ENCODE peak calls at places on chromosomes 6 and 20, in eight cellular contexts. One of them, this sample, is unnamed.
A peak's percentile ranks its signal among the peaks of the same experiment; 100 is the strongest.

GRCh38 chr6:50846109-50846859 is 27.6 kb downstream of the TFAP2B start:
- DNase-seq in gastrocnemius medialis: no peak
- DNase-seq in IMR-90: no peak
- DNase-seq in suprapubic skin: no peak
- DNase-seq in HCT116: no peak
- DNase-seq in uterus: no peak
- DNase-seq in endothelial cell of umbilical vein: no peak
- DNase-seq in heart left ventricle: no peak
- DNase-seq in this sample: no peak

GRCh38 chr6:21386744-21387143 is 206.8 kb upstream of the SOX4 start:
- DNase-seq in uterus: no peak
- DNase-seq in suprapubic skin: no peak
- DNase-seq in endothelial cell of umbilical vein: no peak
- DNase-seq in gastrocnemius medialis: no peak
- DNase-seq in IMR-90: no peak
- DNase-seq in HCT116: no peak
- DNase-seq in heart left ventricle: no peak
- DNase-seq in this sample: no peak

GRCh38 chr6:36129889-36130671 is at the start of gene MAPK13:
- DNase-seq in suprapubic skin: peak; percentile 60
- DNase-seq in HCT116: no peak
- DNase-seq in gastrocnemius medialis: no peak
- DNase-seq in IMR-90: peak; percentile 40
- DNase-seq in endothelial cell of umbilical vein: peak; percentile 37
- DNase-seq in heart left ventricle: no peak
- DNase-seq in uterus: no peak
- DNase-seq in this sample: peak; percentile 90

GRCh38 chr6:30964075-30964474 is 19.4 kb upstream of the MUC21 start:
- DNase-seq in IMR-90: no peak
- DNase-seq in gastrocnemius medialis: no peak
- DNase-seq in endothelial cell of umbilical vein: no peak
- DNase-seq in suprapubic skin: no peak
- DNase-seq in HCT116: no peak
- DNase-seq in heart left ventricle: no peak
- DNase-seq in uterus: no peak
- DNase-seq in this sample: no peak

GRCh38 chr6:75317503-75318206 is 33.1 kb upstream of the TMEM30A start:
- DNase-seq in gastrocnemius medialis: no peak
- DNase-seq in HCT116: no peak
- DNase-seq in suprapubic skin: no peak
- DNase-seq in uterus: no peak
- DNase-seq in endothelial cell of umbilical vein: peak; percentile 71
- DNase-seq in IMR-90: peak; percentile 69
- DNase-seq in heart left ventricle: no peak
- DNase-seq in this sample: no peak

GRCh38 chr6:152096863-152097496 is 289.5 kb downstream of the ESR1 start:
- DNase-seq in heart left ventricle: no peak
- DNase-seq in gastrocnemius medialis: no peak
- DNase-seq in HCT116: no peak
- DNase-seq in IMR-90: peak; percentile 94
- DNase-seq in endothelial cell of umbilical vein: peak; percentile 71
- DNase-seq in uterus: no peak
- DNase-seq in suprapubic skin: no peak
- DNase-seq in this sample: no peak

GRCh38 chr20:63011798-63012197 is 5.0 kb upstream of the BHLHE23 start:
- DNase-seq in endothelial cell of umbilical vein: no peak
- DNase-seq in suprapubic skin: no peak
- DNase-seq in gastrocnemius medialis: no peak
- DNase-seq in heart left ventricle: no peak
- DNase-seq in HCT116: no peak
- DNase-seq in IMR-90: no peak
- DNase-seq in uterus: no peak
- DNase-seq in this sample: no peak

GRCh38 chr20:9180480-9181257 is 111.8 kb downstream of the PLCB4 start:
- DNase-seq in gastrocnemius medialis: no peak
- DNase-seq in heart left ventricle: no peak
- DNase-seq in uterus: no peak
- DNase-seq in suprapubic skin: no peak
- DNase-seq in IMR-90: no peak
- DNase-seq in endothelial cell of umbilical vein: no peak
- DNase-seq in HCT116: no peak
- DNase-seq in this sample: no peak

GRCh38 chr6:136969433-136969832 is 47.3 kb downstream of the SLC35D3 start:
- DNase-seq in uterus: no peak
- DNase-seq in IMR-90: no peak
- DNase-seq in endothelial cell of umbilical vein: no peak
- DNase-seq in heart left ventricle: no peak
- DNase-seq in gastrocnemius medialis: no peak
- DNase-seq in HCT116: no peak
- DNase-seq in suprapubic skin: no peak
- DNase-seq in this sample: no peak

GRCh38 chr6:125132058-125132457 is 21.5 kb upstream of the TPD52L1 start:
- DNase-seq in IMR-90: no peak
- DNase-seq in suprapubic skin: no peak
- DNase-seq in uterus: no peak
- DNase-seq in heart left ventricle: no peak
- DNase-seq in HCT116: no peak
- DNase-seq in endothelial cell of umbilical vein: no peak
- DNase-seq in gastrocnemius medialis: no peak
- DNase-seq in this sample: no peak

GRCh38 chr6:27865952-27866369 is 46.2 kb downstream of the OR2B2 start:
- DNase-seq in heart left ventricle: no peak
- DNase-seq in IMR-90: no peak
- DNase-seq in endothelial cell of umbilical vein: no peak
- DNase-seq in gastrocnemius medialis: no peak
- DNase-seq in suprapubic skin: peak; percentile 67
- DNase-seq in HCT116: no peak
- DNase-seq in uterus: no peak
- DNase-seq in this sample: peak; percentile 84

GRCh38 chr20:47686545-47686944 is 98.7 kb downstream of the SULF2 start:
- DNase-seq in heart left ventricle: no peak
- DNase-seq in suprapubic skin: no peak
- DNase-seq in HCT116: no peak
- DNase-seq in IMR-90: peak; percentile 80
- DNase-seq in uterus: peak; percentile 62
- DNase-seq in gastrocnemius medialis: no peak
- DNase-seq in endothelial cell of umbilical vein: no peak
- DNase-seq in this sample: no peak

GRCh38 chr6:52208612-52209011 is 22.4 kb downstream of the IL17A start:
- DNase-seq in gastrocnemius medialis: no peak
- DNase-seq in heart left ventricle: peak; percentile 25
- DNase-seq in endothelial cell of umbilical vein: no peak
- DNase-seq in IMR-90: no peak
- DNase-seq in suprapubic skin: no peak
- DNase-seq in uterus: peak; percentile 15
- DNase-seq in HCT116: no peak
- DNase-seq in this sample: no peak

GRCh38 chr20:41889871-41890224 is 271.7 kb upstream of the CHD6 start:
- DNase-seq in uterus: no peak
- DNase-seq in suprapubic skin: no peak
- DNase-seq in heart left ventricle: no peak
- DNase-seq in HCT116: no peak
- DNase-seq in IMR-90: no peak
- DNase-seq in gastrocnemius medialis: no peak
- DNase-seq in endothelial cell of umbilical vein: no peak
- DNase-seq in this sample: no peak

GRCh38 chr6:42367353-42368011 is 84.2 kb downstream of the TRERF1 start:
- DNase-seq in heart left ventricle: no peak
- DNase-seq in suprapubic skin: no peak
- DNase-seq in HCT116: no peak
- DNase-seq in uterus: no peak
- DNase-seq in endothelial cell of umbilical vein: no peak
- DNase-seq in gastrocnemius medialis: no peak
- DNase-seq in IMR-90: peak; percentile 60
- DNase-seq in this sample: peak; percentile 83

GRCh38 chr6:42366011-42366705 is 85.6 kb downstream of the TRERF1 start:
- DNase-seq in suprapubic skin: no peak
- DNase-seq in HCT116: no peak
- DNase-seq in heart left ventricle: no peak
- DNase-seq in IMR-90: no peak
- DNase-seq in endothelial cell of umbilical vein: no peak
- DNase-seq in gastrocnemius medialis: no peak
- DNase-seq in uterus: no peak
- DNase-seq in this sample: no peak

GRCh38 chr6:89299451-89299850 is 15.6 kb downstream of the GABRR2 start:
- DNase-seq in uterus: no peak
- DNase-seq in suprapubic skin: no peak
- DNase-seq in HCT116: peak; percentile 21
- DNase-seq in IMR-90: peak; percentile 24
- DNase-seq in gastrocnemius medialis: no peak
- DNase-seq in heart left ventricle: no peak
- DNase-seq in endothelial cell of umbilical vein: peak; percentile 83
- DNase-seq in this sample: no peak
- TF ChIP-seq POLR2A in uterus: no peak
- TF ChIP-seq POLR2A in suprapubic skin: no peak
- TF ChIP-seq POLR2A in HCT116: no peak
- TF ChIP-seq POLR2A in IMR-90: no peak
- TF ChIP-seq POLR2A in gastrocnemius medialis: no peak
- TF ChIP-seq POLR2A in heart left ventricle: no peak
- TF ChIP-seq POLR2A in endothelial cell of umbilical vein: no peak
- TF ChIP-seq POLR2A in this sample: no peak

GRCh38 chr6:94733066-94733465 is 844.3 kb upstream of the MANEA start:
- DNase-seq in endothelial cell of umbilical vein: no peak
- DNase-seq in gastrocnemius medialis: no peak
- DNase-seq in IMR-90: no peak
- DNase-seq in heart left ventricle: no peak
- DNase-seq in HCT116: no peak
- DNase-seq in suprapubic skin: no peak
- DNase-seq in uterus: no peak
- DNase-seq in this sample: no peak
- TF ChIP-seq CTCF in endothelial cell of umbilical vein: no peak
- TF ChIP-seq CTCF in gastrocnemius medialis: no peak
- TF ChIP-seq CTCF in IMR-90: no peak
- TF ChIP-seq CTCF in heart left ventricle: no peak
- TF ChIP-seq CTCF in HCT116: no peak
- TF ChIP-seq CTCF in suprapubic skin: no peak
- TF ChIP-seq CTCF in uterus: no peak
- TF ChIP-seq CTCF in this sample: no peak

GRCh38 chr6:96571551-96571950 is 8.6 kb downstream of the FHL5 start:
- DNase-seq in heart left ventricle: no peak
- DNase-seq in HCT116: no peak
- DNase-seq in endothelial cell of umbilical vein: no peak
- DNase-seq in suprapubic skin: no peak
- DNase-seq in gastrocnemius medialis: no peak
- DNase-seq in uterus: no peak
- DNase-seq in IMR-90: no peak
- DNase-seq in this sample: no peak
- TF ChIP-seq POLR2A in heart left ventricle: no peak
- TF ChIP-seq POLR2A in HCT116: no peak
- TF ChIP-seq POLR2A in endothelial cell of umbilical vein: no peak
- TF ChIP-seq POLR2A in suprapubic skin: no peak
- TF ChIP-seq POLR2A in gastrocnemius medialis: no peak
- TF ChIP-seq POLR2A in uterus: no peak
- TF ChIP-seq POLR2A in IMR-90: no peak
- TF ChIP-seq POLR2A in this sample: no peak

DNA sequence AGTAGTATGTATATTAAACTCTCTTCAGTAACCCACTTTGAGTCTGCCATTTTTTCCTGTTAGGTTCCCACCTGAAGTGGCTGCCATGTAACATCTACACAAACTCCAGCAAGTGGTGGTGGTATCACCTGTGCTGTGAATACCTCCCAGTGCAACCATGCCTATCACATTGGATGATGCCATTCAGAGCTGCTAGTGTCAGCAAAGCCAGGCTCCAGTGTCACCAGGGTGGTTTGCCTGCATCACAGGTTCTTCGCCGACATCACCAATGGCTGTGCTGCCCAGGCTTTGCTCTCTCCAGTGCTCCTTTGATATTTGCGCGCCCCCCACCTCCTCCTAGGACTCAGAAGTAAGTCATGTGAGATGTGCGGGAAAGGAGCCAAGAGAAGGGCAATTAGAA is 162.6 kb upstream of the FOXA2 start:
- DNase-seq in uterus: no peak
- DNase-seq in suprapubic skin: no peak
- DNase-seq in heart left ventricle: no peak
- DNase-seq in IMR-90: no peak
- DNase-seq in HCT116: no peak
- DNase-seq in endothelial cell of umbilical vein: no peak
- DNase-seq in gastrocnemius medialis: no peak
- DNase-seq in this sample: no peak
- TF ChIP-seq CTCF in uterus: no peak
- TF ChIP-seq CTCF in suprapubic skin: no peak
- TF ChIP-seq CTCF in heart left ventricle: no peak
- TF ChIP-seq CTCF in IMR-90: no peak
- TF ChIP-seq CTCF in HCT116: no peak
- TF ChIP-seq CTCF in endothelial cell of umbilical vein: no peak
- TF ChIP-seq CTCF in gastrocnemius medialis: no peak
- TF ChIP-seq CTCF in this sample: no peak

GRCh38 chr6:159214281-159214680 is 45.1 kb downstream of the FNDC1 start:
- DNase-seq in endothelial cell of umbilical vein: no peak
- DNase-seq in IMR-90: no peak
- DNase-seq in gastrocnemius medialis: no peak
- DNase-seq in HCT116: no peak
- DNase-seq in heart left ventricle: no peak
- DNase-seq in suprapubic skin: no peak
- DNase-seq in uterus: no peak
- DNase-seq in this sample: no peak

GRCh38 chr6:159221486-159222170 is 52.4 kb downstream of the FNDC1 start:
- DNase-seq in HCT116: no peak
- DNase-seq in endothelial cell of umbilical vein: no peak
- DNase-seq in IMR-90: no peak
- DNase-seq in suprapubic skin: no peak
- DNase-seq in uterus: no peak
- DNase-seq in gastrocnemius medialis: no peak
- DNase-seq in heart left ventricle: no peak
- DNase-seq in this sample: no peak

GRCh38 chr6:159213401-159213800 is 44.2 kb downstream of the FNDC1 start:
- DNase-seq in suprapubic skin: no peak
- DNase-seq in heart left ventricle: no peak
- DNase-seq in IMR-90: no peak
- DNase-seq in uterus: no peak
- DNase-seq in gastrocnemius medialis: no peak
- DNase-seq in HCT116: no peak
- DNase-seq in endothelial cell of umbilical vein: no peak
- DNase-seq in this sample: no peak

GRCh38 chr6:159220093-159220492 is 50.9 kb downstream of the FNDC1 start:
- DNase-seq in HCT116: no peak
- DNase-seq in gastrocnemius medialis: no peak
- DNase-seq in suprapubic skin: no peak
- DNase-seq in endothelial cell of umbilical vein: no peak
- DNase-seq in uterus: no peak
- DNase-seq in heart left ventricle: no peak
- DNase-seq in IMR-90: no peak
- DNase-seq in this sample: no peak

DNA sequence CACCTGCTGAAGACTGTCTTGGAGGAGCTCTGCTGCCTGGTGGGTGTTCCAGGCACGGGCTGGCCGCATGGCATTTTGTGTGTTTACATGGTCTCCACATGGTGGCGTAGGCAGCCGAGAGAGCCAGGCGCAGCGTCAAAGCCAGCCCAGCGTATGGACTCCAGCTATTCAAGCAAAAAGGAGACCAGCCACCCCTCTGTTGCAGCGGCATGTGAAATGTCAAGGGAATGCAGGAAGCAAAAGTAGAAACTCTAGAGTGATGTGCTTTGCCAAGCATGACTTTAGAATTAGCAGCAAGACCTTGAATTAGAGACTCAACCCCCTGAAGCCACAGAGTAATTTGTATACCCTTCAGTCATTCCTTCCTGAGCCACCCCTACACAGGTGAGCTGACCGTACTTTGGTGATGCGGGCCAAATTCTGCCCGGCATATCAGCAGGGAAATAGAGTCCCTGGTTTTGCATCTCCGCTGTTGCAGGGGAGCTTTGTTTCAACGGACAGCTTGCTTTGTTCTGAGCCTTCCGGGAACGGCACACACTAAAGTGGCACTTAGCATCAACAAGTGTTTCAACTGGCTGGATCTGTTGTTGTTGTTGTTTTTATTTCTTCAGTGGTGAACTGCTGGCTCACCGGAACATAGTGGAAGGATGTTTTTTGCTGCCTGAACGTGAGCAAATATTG is 48.5 kb downstream of the FNDC1 start:
- DNase-seq in suprapubic skin: no peak
- DNase-seq in IMR-90: peak; percentile 21
- DNase-seq in endothelial cell of umbilical vein: peak; percentile 1
- DNase-seq in HCT116: peak; percentile 39
- DNase-seq in uterus: no peak
- DNase-seq in gastrocnemius medialis: no peak
- DNase-seq in heart left ventricle: no peak
- DNase-seq in this sample: no peak
- TF ChIP-seq POLR2A in suprapubic skin: no peak
- TF ChIP-seq POLR2A in IMR-90: no peak
- TF ChIP-seq POLR2A in endothelial cell of umbilical vein: no peak
- TF ChIP-seq POLR2A in HCT116: no peak
- TF ChIP-seq POLR2A in uterus: no peak
- TF ChIP-seq POLR2A in gastrocnemius medialis: no peak
- TF ChIP-seq POLR2A in heart left ventricle: no peak
- TF ChIP-seq POLR2A in this sample: no peak